ENCODE peak calls at places on chromosomes 16 and 17, in six cellular contexts. One of them, this sample, is unnamed.

GRCh38 chr17:52106638-52107261 is 51.8 kb downstream of the CA10 start:
- DNase-seq in A549: peak
- DNase-seq in upper lobe of right lung: no peak
- DNase-seq in cardiac fibroblast: peak
- DNase-seq in IMR-90: no peak
- DNase-seq in AG09309: no peak
- DNase-seq in this sample: peak

GRCh38 chr17:32142857-32143524 is 689 bp downstream of the RHOT1 start:
- DNase-seq in A549: peak
- DNase-seq in upper lobe of right lung: peak
- DNase-seq in cardiac fibroblast: peak
- DNase-seq in IMR-90: peak
- DNase-seq in AG09309: no peak
- DNase-seq in this sample: peak

GRCh38 chr17:38532451-38532850 is 73.3 kb downstream of the SRCIN1 start:
- DNase-seq in A549: no peak
- DNase-seq in upper lobe of right lung: no peak
- DNase-seq in cardiac fibroblast: no peak
- DNase-seq in IMR-90: no peak
- DNase-seq in AG09309: no peak
- DNase-seq in this sample: no peak

GRCh38 chr16:89923640-89924297 is 627 bp downstream of the TUBB3 start:
- DNase-seq in A549: no peak
- DNase-seq in upper lobe of right lung: no peak
- DNase-seq in cardiac fibroblast: no peak
- DNase-seq in IMR-90: no peak
- DNase-seq in AG09309: no peak
- DNase-seq in this sample: no peak

GRCh38 chr16:800834-801488 is 427 bp upstream of the GNG13 start:
- DNase-seq in A549: no peak
- DNase-seq in upper lobe of right lung: no peak
- DNase-seq in cardiac fibroblast: no peak
- DNase-seq in IMR-90: no peak
- DNase-seq in AG09309: no peak
- DNase-seq in this sample: no peak

GRCh38 chr16:19245326-19245925 is 40.1 kb upstream of the CLEC19A start:
- DNase-seq in A549: no peak
- DNase-seq in upper lobe of right lung: no peak
- DNase-seq in cardiac fibroblast: no peak
- DNase-seq in IMR-90: no peak
- DNase-seq in AG09309: no peak
- DNase-seq in this sample: no peak

GRCh38 chr17:55405600-55405999 is 16.0 kb downstream of the MMD start:
- DNase-seq in A549: no peak
- DNase-seq in upper lobe of right lung: no peak
- DNase-seq in cardiac fibroblast: no peak
- DNase-seq in IMR-90: no peak
- DNase-seq in AG09309: no peak
- DNase-seq in this sample: no peak

GRCh38 chr17:1050996-1051925 is 54.3 kb downstream of the TIMM22 start:
- DNase-seq in A549: no peak
- DNase-seq in upper lobe of right lung: no peak
- DNase-seq in cardiac fibroblast: no peak
- DNase-seq in IMR-90: no peak
- DNase-seq in AG09309: no peak
- DNase-seq in this sample: no peak

GRCh38 chr16:77951788-77952187 is 70.6 kb upstream of the CLEC3A start:
- DNase-seq in A549: peak
- DNase-seq in upper lobe of right lung: no peak
- DNase-seq in cardiac fibroblast: no peak
- DNase-seq in IMR-90: no peak
- DNase-seq in AG09309: no peak
- DNase-seq in this sample: no peak

GRCh38 chr17:78032166-78032565 is 73.7 kb downstream of the TNRC6C start:
- DNase-seq in A549: no peak
- DNase-seq in upper lobe of right lung: no peak
- DNase-seq in cardiac fibroblast: peak
- DNase-seq in IMR-90: peak
- DNase-seq in AG09309: no peak
- DNase-seq in this sample: peak

GRCh38 chr16:29029168-29029994 is 44.5 kb downstream of the LAT start:
- DNase-seq in A549: peak
- DNase-seq in upper lobe of right lung: peak
- DNase-seq in cardiac fibroblast: peak
- DNase-seq in IMR-90: peak
- DNase-seq in AG09309: peak
- DNase-seq in this sample: peak

GRCh38 chr16:72927199-72928088 is 120.5 kb downstream of the ZFHX3 start:
- DNase-seq in A549: peak
- DNase-seq in upper lobe of right lung: peak
- DNase-seq in cardiac fibroblast: peak
- DNase-seq in IMR-90: peak
- DNase-seq in AG09309: peak
- DNase-seq in this sample: peak

GRCh38 chr16:64147941-64148340 is 973.9 kb downstream of the CDH11 start:
- DNase-seq in A549: no peak
- DNase-seq in upper lobe of right lung: no peak
- DNase-seq in cardiac fibroblast: no peak
- DNase-seq in IMR-90: no peak
- DNase-seq in AG09309: no peak
- DNase-seq in this sample: no peak

GRCh38 chr16:89924925-89925307 is 1.8 kb downstream of the TUBB3 start:
- DNase-seq in A549: no peak
- DNase-seq in upper lobe of right lung: no peak
- DNase-seq in cardiac fibroblast: no peak
- DNase-seq in IMR-90: no peak
- DNase-seq in AG09309: no peak
- DNase-seq in this sample: no peak

GRCh38 chr17:58626905-58627304 is 64.9 kb downstream of the TEX14 start:
- DNase-seq in A549: no peak
- DNase-seq in upper lobe of right lung: no peak
- DNase-seq in cardiac fibroblast: no peak
- DNase-seq in IMR-90: no peak
- DNase-seq in AG09309: no peak
- DNase-seq in this sample: no peak

GRCh38 chr17:50062323-50063243 is 6.7 kb downstream of the ITGA3 start:
- DNase-seq in A549: peak
- DNase-seq in upper lobe of right lung: peak
- DNase-seq in cardiac fibroblast: peak
- DNase-seq in IMR-90: peak
- DNase-seq in AG09309: peak
- DNase-seq in this sample: peak

GRCh38 chr16:29985271-29985811 is 10.1 kb downstream of the HIRIP3 start:
- DNase-seq in A549: no peak
- DNase-seq in upper lobe of right lung: no peak
- DNase-seq in cardiac fibroblast: no peak
- DNase-seq in IMR-90: no peak
- DNase-seq in AG09309: no peak
- DNase-seq in this sample: no peak

GRCh38 chr17:1083451-1084187 is 86.7 kb downstream of the TIMM22 start:
- DNase-seq in A549: no peak
- DNase-seq in upper lobe of right lung: no peak
- DNase-seq in cardiac fibroblast: no peak
- DNase-seq in IMR-90: no peak
- DNase-seq in AG09309: no peak
- DNase-seq in this sample: no peak

GRCh38 chr16:80417706-80418105 is 123.1 kb upstream of the DYNLRB2 start:
- DNase-seq in A549: no peak
- DNase-seq in upper lobe of right lung: no peak
- DNase-seq in cardiac fibroblast: no peak
- DNase-seq in IMR-90: no peak
- DNase-seq in AG09309: no peak
- DNase-seq in this sample: no peak

GRCh38 chr16:11079657-11080187 is 135.4 kb downstream of the CLEC16A start:
- DNase-seq in A549: no peak
- DNase-seq in upper lobe of right lung: no peak
- DNase-seq in cardiac fibroblast: peak
- DNase-seq in IMR-90: peak
- DNase-seq in AG09309: peak
- DNase-seq in this sample: peak

GRCh38 chr16:24700549-24701392 is 28.7 kb upstream of the TNRC6A start:
- DNase-seq in A549: peak
- DNase-seq in upper lobe of right lung: no peak
- DNase-seq in cardiac fibroblast: peak
- DNase-seq in IMR-90: peak
- DNase-seq in AG09309: peak
- DNase-seq in this sample: peak

GRCh38 chr17:77322534-77323412 is 182.0 kb downstream of the SEC14L1 start:
- DNase-seq in A549: peak
- DNase-seq in upper lobe of right lung: peak
- DNase-seq in cardiac fibroblast: peak
- DNase-seq in IMR-90: peak
- DNase-seq in AG09309: peak
- DNase-seq in this sample: peak

GRCh38 chr17:51298508-51299371 is 38.4 kb downstream of the UTP18 start:
- DNase-seq in A549: peak
- DNase-seq in upper lobe of right lung: no peak
- DNase-seq in cardiac fibroblast: peak
- DNase-seq in IMR-90: peak
- DNase-seq in AG09309: no peak
- DNase-seq in this sample: peak

DNA sequence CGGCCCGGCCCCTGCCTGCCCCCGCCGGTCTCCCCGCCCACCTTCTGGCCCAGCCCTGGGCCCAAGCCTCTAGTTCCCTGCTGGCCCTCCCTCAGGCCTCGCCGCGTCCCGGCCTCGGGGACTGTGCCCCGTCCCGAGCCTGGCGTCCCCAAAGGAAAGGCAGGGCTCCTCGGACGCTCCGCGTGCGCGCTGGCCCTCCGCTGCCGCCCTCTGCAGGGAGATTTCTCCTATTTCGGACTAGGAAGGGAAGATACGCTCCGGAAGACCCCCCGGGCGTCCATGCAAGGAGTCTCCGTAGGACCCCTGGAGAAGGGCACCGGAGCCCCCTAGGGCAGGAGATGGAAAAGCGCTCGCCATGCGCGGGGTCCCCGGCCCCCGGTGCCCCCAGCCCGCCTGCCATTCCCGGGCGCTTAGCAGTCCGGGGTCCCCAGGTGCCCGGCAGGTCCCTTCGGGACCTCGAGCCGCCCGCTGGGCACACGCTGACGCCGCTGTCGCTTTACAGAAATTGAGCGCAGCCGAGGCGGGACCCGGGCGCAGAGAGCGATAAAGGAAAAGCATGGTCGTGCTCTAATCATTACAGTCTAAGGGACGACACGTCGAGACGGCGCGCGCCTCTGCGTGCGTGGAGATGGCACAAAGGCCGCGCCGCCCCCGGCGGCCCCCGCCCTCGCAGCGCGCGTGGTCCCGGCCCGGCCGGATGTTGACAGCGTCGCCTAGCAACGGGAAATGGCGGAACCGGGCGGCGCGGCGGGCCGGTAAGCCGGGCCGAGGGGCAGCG is at the start of gene CCDC40:
- DNase-seq in A549: peak
- DNase-seq in upper lobe of right lung: peak
- DNase-seq in cardiac fibroblast: peak
- DNase-seq in IMR-90: peak
- DNase-seq in AG09309: no peak
- DNase-seq in this sample: peak
- TF ChIP-seq CTCF in A549: no peak
- TF ChIP-seq CTCF in upper lobe of right lung: peak
- TF ChIP-seq CTCF in cardiac fibroblast: no peak
- TF ChIP-seq CTCF in IMR-90: peak
- TF ChIP-seq CTCF in AG09309: no peak
- TF ChIP-seq CTCF in this sample: no peak

DNA sequence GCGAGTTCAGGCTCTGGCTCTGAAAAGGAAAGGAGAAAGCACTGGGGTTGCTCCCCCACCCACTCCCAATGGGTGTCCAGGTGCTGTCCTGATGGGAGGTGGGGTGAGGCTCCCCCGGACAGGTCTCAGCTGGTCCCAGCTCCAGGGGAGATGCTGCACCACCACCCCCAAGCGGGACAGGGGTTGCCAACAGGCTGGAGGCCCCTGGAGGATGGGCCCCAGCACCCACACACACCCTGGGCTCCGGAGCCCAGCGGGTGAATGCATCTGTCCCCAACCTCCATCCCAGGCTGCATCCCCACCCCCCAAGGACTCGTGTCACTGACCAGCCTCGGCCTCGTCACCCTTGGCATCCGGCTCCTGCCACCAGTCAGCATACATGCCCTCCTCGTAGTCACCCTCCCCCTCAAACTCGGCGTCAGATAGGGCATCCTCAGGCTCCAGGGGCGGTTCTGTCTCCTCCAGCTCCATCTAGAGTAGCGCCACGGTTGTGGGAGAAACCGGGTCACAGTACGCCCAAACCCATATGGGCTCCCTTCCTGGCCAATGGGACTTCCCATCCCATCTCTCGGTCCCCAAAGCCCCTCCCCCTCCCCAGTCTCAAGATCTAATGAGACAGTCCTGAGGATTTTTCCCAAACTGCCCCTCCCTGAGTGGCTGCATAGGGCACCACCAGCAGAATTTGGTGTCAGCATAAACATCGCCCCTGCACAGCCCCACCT is 8.6 kb downstream of the P3H4 start:
- DNase-seq in A549: no peak
- DNase-seq in upper lobe of right lung: no peak
- DNase-seq in cardiac fibroblast: no peak
- DNase-seq in IMR-90: no peak
- DNase-seq in AG09309: no peak
- DNase-seq in this sample: no peak
- H3K4me3 ChIP-seq in A549: no peak
- H3K4me3 ChIP-seq in upper lobe of right lung: no peak
- H3K4me3 ChIP-seq in cardiac fibroblast: no peak
- H3K4me3 ChIP-seq in IMR-90: no peak
- H3K4me3 ChIP-seq in AG09309: no peak
- H3K4me3 ChIP-seq in this sample: no peak

GRCh38 chr16:74449470-74449869 is 28.2 kb upstream of the CLEC18B start:
- DNase-seq in A549: peak
- DNase-seq in upper lobe of right lung: no peak
- DNase-seq in cardiac fibroblast: no peak
- DNase-seq in IMR-90: peak
- DNase-seq in AG09309: no peak
- DNase-seq in this sample: no peak
- TF ChIP-seq CTCF in A549: no peak
- TF ChIP-seq CTCF in upper lobe of right lung: no peak
- TF ChIP-seq CTCF in cardiac fibroblast: peak
- TF ChIP-seq CTCF in IMR-90: no peak
- TF ChIP-seq CTCF in AG09309: peak
- TF ChIP-seq CTCF in this sample: peak

GRCh38 chr17:46770439-46770817 is 48.1 kb downstream of the WNT3 start:
- DNase-seq in A549: no peak
- DNase-seq in upper lobe of right lung: no peak
- DNase-seq in cardiac fibroblast: no peak
- DNase-seq in IMR-90: no peak
- DNase-seq in AG09309: no peak
- DNase-seq in this sample: no peak

GRCh38 chr17:46770818-46771600 is 47.5 kb downstream of the WNT3 start:
- DNase-seq in A549: peak
- DNase-seq in upper lobe of right lung: peak
- DNase-seq in cardiac fibroblast: peak
- DNase-seq in IMR-90: peak
- DNase-seq in AG09309: no peak
- DNase-seq in this sample: peak

GRCh38 chr17:46771601-46772012 is 46.9 kb downstream of the WNT3 start:
- DNase-seq in A549: no peak
- DNase-seq in upper lobe of right lung: no peak
- DNase-seq in cardiac fibroblast: peak
- DNase-seq in IMR-90: no peak
- DNase-seq in AG09309: no peak
- DNase-seq in this sample: peak

GRCh38 chr17:46768540-46768870 is 50.0 kb downstream of the WNT3 start:
- DNase-seq in A549: no peak
- DNase-seq in upper lobe of right lung: no peak
- DNase-seq in cardiac fibroblast: no peak
- DNase-seq in IMR-90: no peak
- DNase-seq in AG09309: no peak
- DNase-seq in this sample: no peak

GRCh38 chr17:46769531-46770438 is 48.7 kb downstream of the WNT3 start:
- DNase-seq in A549: no peak
- DNase-seq in upper lobe of right lung: no peak
- DNase-seq in cardiac fibroblast: no peak
- DNase-seq in IMR-90: no peak
- DNase-seq in AG09309: no peak
- DNase-seq in this sample: no peak
- H3K4me3 ChIP-seq in A549: no peak
- H3K4me3 ChIP-seq in upper lobe of right lung: peak
- H3K4me3 ChIP-seq in cardiac fibroblast: no peak
- H3K4me3 ChIP-seq in IMR-90: no peak
- H3K4me3 ChIP-seq in AG09309: no peak
- H3K4me3 ChIP-seq in this sample: no peak